ENCODE peak calls at places on chromosomes 1 and 21, in five cellular contexts. D, C, R, O and M are unnamed samples.

GRCh38 chr1:205442051-205442721 is 13.7 kb downstream of the BLACAT1 start:
- DNase-seq in D (no peak), C (no peak), R (peak; percentile 88), O (no peak), M (no peak)

GRCh38 chr1:9110669-9111356 is 18.1 kb downstream of the GPR157 start:
- DNase-seq in D (peak; percentile 90), C (peak; percentile 84), R (peak; percentile 78), O (peak; percentile 18), M (peak; percentile 71)

GRCh38 chr21:32499249-32500055 is 85.9 kb downstream of the TCP10L start:
- DNase-seq in D (no peak), C (peak; percentile 82), R (no peak), O (no peak), M (no peak)

GRCh38 chr1:5730272-5731109 is 261.7 kb downstream of the NPHP4 start:
- DNase-seq in D (no peak), C (no peak), R (no peak), O (no peak), M (no peak)

GRCh38 chr1:78370356-78370755 is 120.4 kb upstream of the PTGFR start:
- DNase-seq in D (no peak), C (peak; percentile 72), R (no peak), O (peak; percentile 6), M (no peak)

GRCh38 chr1:200733907-200734306 is 4.8 kb upstream of the CAMSAP2 start:
- DNase-seq in D (no peak), C (peak; percentile 59), R (no peak), O (no peak), M (no peak)

GRCh38 chr21:32411366-32412161 is 942 bp upstream of the EVA1C start:
- DNase-seq in D (peak; percentile 93), C (peak; percentile 68), R (peak; percentile 84), O (no peak), M (peak; percentile 45)

GRCh38 chr1:57086141-57086540 is 120.3 kb upstream of the C8B start:
- DNase-seq in D (no peak), C (no peak), R (peak; percentile 31), O (no peak), M (no peak)

GRCh38 chr1:228276901-228277490 is 69.2 kb downstream of the OBSCN start:
- DNase-seq in D (no peak), C (no peak), R (no peak), O (no peak), M (peak; percentile 14)

GRCh38 chr1:182631058-182631677 is 27.0 kb upstream of the RGS16 start:
- DNase-seq in D (no peak), C (no peak), R (no peak), O (no peak), M (no peak)

GRCh38 chr1:230753586-230754251 is 6.5 kb downstream of the CAPN9 start:
- DNase-seq in D (no peak), C (no peak), R (peak; percentile 97), O (no peak), M (no peak)

GRCh38 chr1:228478912-228479665 is 8.1 kb upstream of the RNF187 start:
- DNase-seq in D (no peak), C (no peak), R (no peak), O (no peak), M (no peak)

GRCh38 chr1:233478611-233479010 is 135.3 kb upstream of the KCNK1 start:
- DNase-seq in D (no peak), C (no peak), R (peak; percentile 27), O (no peak), M (no peak)

GRCh38 chr1:234606731-234607090 is 3.3 kb downstream of the IRF2BP2 start:
- DNase-seq in D (no peak), C (no peak), R (peak; percentile 65), O (no peak), M (no peak)

GRCh38 chr1:20867847-20868246 is 80.7 kb upstream of the HP1BP3 start:
- DNase-seq in D (no peak), C (no peak), R (no peak), O (no peak), M (no peak)

GRCh38 chr1:234611799-234612351 is 1.9 kb upstream of the IRF2BP2 start:
- DNase-seq in D (peak; percentile 42), C (no peak), R (peak; percentile 78), O (no peak), M (peak; percentile 22)

GRCh38 chr21:17513214-17514123 is 626 bp downstream of the CXADR start:
- DNase-seq in D (peak; percentile 27), C (peak; percentile 61), R (peak; percentile 80), O (no peak), M (no peak)

GRCh38 chr1:30908446-30908885 is at the start of gene SDC3:
- DNase-seq in D (no peak), C (peak; percentile 44), R (peak; percentile 46), O (no peak), M (no peak)

GRCh38 chr1:15513192-15513591 is 10.8 kb downstream of the CASP9 start:
- DNase-seq in D (no peak), C (no peak), R (peak; percentile 3), O (no peak), M (no peak)

GRCh38 chr1:203225054-203225453 is 4.4 kb downstream of the CHIT1 start:
- DNase-seq in D (no peak), C (no peak), R (no peak), O (no peak), M (no peak)

GRCh38 chr1:40704817-40705733 is 13.6 kb downstream of the NFYC start:
- DNase-seq in D (no peak), C (no peak), R (no peak), O (no peak), M (no peak)

GRCh38 chr1:218686258-218686657 is 341.1 kb downstream of the TGFB2 start:
- DNase-seq in D (no peak), C (peak; percentile 65), R (no peak), O (no peak), M (no peak)

GRCh38 chr1:67635055-67635809 is 49.8 kb upstream of the GADD45A start:
- DNase-seq in D (no peak), C (no peak), R (no peak), O (no peak), M (no peak)

GRCh38 chr1:31617917-31618746 is 643 bp downstream of the HCRTR1 start:
- DNase-seq in D (peak; percentile 35), C (peak; percentile 26), R (peak; percentile 68), O (no peak), M (peak; percentile 33)

GRCh38 chr1:57146100-57146499 is 180.3 kb upstream of the C8B start:
- DNase-seq in D (no peak), C (peak; percentile 30), R (no peak), O (no peak), M (no peak)

GRCh38 chr1:165699577-165699976 is 1.2 kb upstream of the ALDH9A1 start:
- DNase-seq in D (no peak), C (no peak), R (no peak), O (no peak), M (no peak)

GRCh38 chr21:20997308-20997632 is 939 bp upstream of the NCAM2 start:
- DNase-seq in D (no peak), C (no peak), R (no peak), O (no peak), M (no peak)

GRCh38 chr1:243792401-243792800 is 57.6 kb downstream of the AKT3 start:
- DNase-seq in D (no peak), C (no peak), R (no peak), O (no peak), M (no peak)

GRCh38 chr1:109530457-109531204 is 9.0 kb upstream of the GPR61 start:
- DNase-seq in D (no peak), C (no peak), R (peak; percentile 65), O (no peak), M (no peak)

GRCh38 chr1:209319549-209319948 is 264.0 kb upstream of the CAMK1G start:
- DNase-seq in D (no peak), C (peak; percentile 18), R (no peak), O (no peak), M (no peak)

GRCh38 chr1:156401681-156402081 is 32.7 kb downstream of the RHBG start:
- DNase-seq in D (no peak), C (no peak), R (no peak), O (no peak), M (no peak)

GRCh38 chr1:68104155-68104554 is 53.7 kb upstream of the DIRAS3 start:
- DNase-seq in D (no peak), C (peak; percentile 89), R (no peak), O (peak; percentile 46), M (no peak)

GRCh38 chr1:229452956-229453801 is 19.3 kb upstream of the ACTA1 start:
- DNase-seq in D (no peak), C (peak; percentile 30), R (peak; percentile 64), O (no peak), M (no peak)

GRCh38 chr1:23122023-23122738 is 46.5 kb downstream of the LUZP1 start:
- DNase-seq in D (peak; percentile 42), C (peak; percentile 81), R (no peak), O (no peak), M (no peak)